ENCODE peak calls at places on chromosomes 4 and X, in eight cellular contexts. V, U, H, Y, P, W, N and X are unnamed samples.
A peak's percentile ranks its signal among the peaks of the same experiment; 100 is the strongest.

GRCh38 chrX:112738347-112739033 is 58.8 kb upstream of the LHFPL1 start:
- DNase-seq in V (no peak), U (no peak), H (no peak), Y (no peak), P (no peak), W (no peak), N (no peak), X (no peak)

GRCh38 chrX:57211906-57212305 is 74.6 kb upstream of the FAAH2 start:
- DNase-seq in V (no peak), U (no peak), H (no peak), Y (no peak), P (no peak), W (no peak), N (no peak), X (no peak)

GRCh38 chr4:1033840-1034551 is 22.6 kb downstream of the FGFRL1 start:
- DNase-seq in V (no peak), U (peak; percentile 83), H (no peak), Y (no peak), P (no peak), W (no peak), N (no peak), X (no peak)

GRCh38 chrX:153967536-153968214 is 3.9 kb downstream of the HCFC1 start:
- DNase-seq in V (no peak), U (no peak), H (no peak), Y (no peak), P (no peak), W (no peak), N (no peak), X (peak; percentile 3)

GRCh38 chrX:118756111-118756510 is 28.7 kb downstream of the IL13RA1 start:
- DNase-seq in V (no peak), U (no peak), H (no peak), Y (no peak), P (no peak), W (no peak), N (no peak), X (no peak)

GRCh38 chrX:23729214-23729613 is 13.9 kb downstream of the ACOT9 start:
- DNase-seq in V (no peak), U (no peak), H (no peak), Y (no peak), P (no peak), W (no peak), N (no peak), X (no peak)

GRCh38 chr4:110289601-110290100 is 91.2 kb upstream of the ELOVL6 start:
- DNase-seq in V (no peak), U (no peak), H (no peak), Y (no peak), P (no peak), W (no peak), N (no peak), X (no peak)

GRCh38 chrX:123338240-123338639 is 154.2 kb downstream of the GRIA3 start:
- DNase-seq in V (no peak), U (no peak), H (no peak), Y (no peak), P (no peak), W (no peak), N (no peak), X (no peak)

GRCh38 chr4:112560084-112560483 is 44.1 kb upstream of the NEUROG2 start:
- DNase-seq in V (no peak), U (no peak), H (no peak), Y (no peak), P (no peak), W (no peak), N (no peak), X (no peak)

GRCh38 chrX:104315555-104315954 is 60.8 kb upstream of the ESX1 start:
- DNase-seq in V (no peak), U (peak; percentile 32), H (no peak), Y (no peak), P (no peak), W (no peak), N (no peak), X (no peak)

GRCh38 chrX:32687379-32687778 is 524.0 kb downstream of the DMD start:
- DNase-seq in V (no peak), U (no peak), H (no peak), Y (no peak), P (no peak), W (no peak), N (no peak), X (peak; percentile 7)

GRCh38 chr4:2284934-2285664 is 23.2 kb upstream of the MXD4 start:
- DNase-seq in V (no peak), U (peak; percentile 31), H (no peak), Y (no peak), P (peak; percentile 28), W (no peak), N (no peak), X (peak; percentile 4)

GRCh38 chrX:47623540-47624027 is 3.9 kb upstream of the SYN1 start:
- DNase-seq in V (no peak), U (peak; percentile 76), H (no peak), Y (peak; percentile 80), P (no peak), W (peak; percentile 69), N (peak; percentile 61), X (peak; percentile 89)

GRCh38 chr4:48813984-48814383 is 16.9 kb upstream of the OCIAD1 start:
- DNase-seq in V (no peak), U (no peak), H (no peak), Y (peak; percentile 20), P (no peak), W (no peak), N (no peak), X (no peak)

GRCh38 chr4:124481123-124481522 is 231.4 kb downstream of the ANKRD50 start:
- DNase-seq in V (no peak), U (no peak), H (no peak), Y (no peak), P (no peak), W (no peak), N (no peak), X (no peak)

GRCh38 chr4:17301869-17302268 is 210.0 kb downstream of the QDPR start:
- DNase-seq in V (no peak), U (no peak), H (no peak), Y (no peak), P (no peak), W (no peak), N (no peak), X (no peak)

GRCh38 chr4:52685316-52685715 is 26.2 kb upstream of the USP46 start:
- DNase-seq in V (no peak), U (no peak), H (no peak), Y (no peak), P (no peak), W (no peak), N (no peak), X (no peak)

GRCh38 chr4:73068496-73069337 is 799 bp downstream of the COX18 start:
- DNase-seq in V (no peak), U (peak; percentile 49), H (no peak), Y (peak; percentile 90), P (no peak), W (no peak), N (no peak), X (no peak)

GRCh38 chr4:160247091-160247656 is 1144.3 kb downstream of the RAPGEF2 start:
- DNase-seq in V (no peak), U (no peak), H (no peak), Y (no peak), P (no peak), W (no peak), N (no peak), X (no peak)

GRCh38 chrX:148501121-148502066 is 977 bp downstream of the AFF2 start:
- DNase-seq in V (no peak), U (no peak), H (no peak), Y (no peak), P (no peak), W (peak; percentile 49), N (no peak), X (no peak)

GRCh38 chrX:153725039-153725831 is 579 bp downstream of the ABCD1 start:
- DNase-seq in V (no peak), U (no peak), H (no peak), Y (peak; percentile 4), P (no peak), W (no peak), N (no peak), X (no peak)

GRCh38 chrX:84123585-84123984 is 64.4 kb downstream of the RPS6KA6 start:
- DNase-seq in V (no peak), U (no peak), H (no peak), Y (no peak), P (no peak), W (no peak), N (no peak), X (no peak)

GRCh38 chr4:41209901-41210300 is 4.4 kb downstream of the APBB2 start:
- DNase-seq in V (no peak), U (no peak), H (no peak), Y (no peak), P (no peak), W (no peak), N (no peak), X (no peak)

GRCh38 chrX:134659761-134660160 is 1.5 kb upstream of the PLAC1 start:
- DNase-seq in V (no peak), U (no peak), H (no peak), Y (no peak), P (no peak), W (no peak), N (no peak), X (no peak)

GRCh38 chr4:87589531-87589930 is 18.8 kb upstream of the DSPP start:
- DNase-seq in V (no peak), U (peak; percentile 96), H (no peak), Y (no peak), P (no peak), W (no peak), N (no peak), X (no peak)

GRCh38 chr4:101563126-101563525 is 215.8 kb upstream of the PPP3CA start:
- DNase-seq in V (no peak), U (no peak), H (no peak), Y (no peak), P (no peak), W (no peak), N (no peak), X (no peak)